ENCODE peak calls at places on chromosomes 2 and 18, in four cellular contexts. One of them, this sample, is unnamed.

GRCh38 chr2:231475965-231476364 is 11.7 kb upstream of the NCL start:
- DNase-seq in activated T-cell treated with anti-CD3 and anti-CD28 coated beads for 4 hours: no peak
- DNase-seq in amniotic epithelial cell: no peak
- DNase-seq in CD8-positive, alpha-beta memory T cell: no peak
- DNase-seq in this sample: no peak

GRCh38 chr18:45505497-45506206 is 109.6 kb upstream of the SLC14A2 start:
- DNase-seq in activated T-cell treated with anti-CD3 and anti-CD28 coated beads for 4 hours: no peak
- DNase-seq in amniotic epithelial cell: no peak
- DNase-seq in CD8-positive, alpha-beta memory T cell: no peak
- DNase-seq in this sample: no peak

GRCh38 chr2:239308696-239309397 is 92.0 kb downstream of the HDAC4 start:
- DNase-seq in activated T-cell treated with anti-CD3 and anti-CD28 coated beads for 4 hours: no peak
- DNase-seq in amniotic epithelial cell: peak
- DNase-seq in CD8-positive, alpha-beta memory T cell: no peak
- DNase-seq in this sample: no peak

GRCh38 chr18:8478166-8478967 is 130.9 kb upstream of the RAB12 start:
- DNase-seq in activated T-cell treated with anti-CD3 and anti-CD28 coated beads for 4 hours: peak
- DNase-seq in amniotic epithelial cell: peak
- DNase-seq in CD8-positive, alpha-beta memory T cell: peak
- DNase-seq in this sample: peak

GRCh38 chr2:5977477-5977876 is 285.3 kb downstream of the SOX11 start:
- DNase-seq in activated T-cell treated with anti-CD3 and anti-CD28 coated beads for 4 hours: no peak
- DNase-seq in amniotic epithelial cell: no peak
- DNase-seq in CD8-positive, alpha-beta memory T cell: no peak
- DNase-seq in this sample: no peak

GRCh38 chr2:38634684-38635083 is 31.2 kb upstream of the GALM start:
- DNase-seq in activated T-cell treated with anti-CD3 and anti-CD28 coated beads for 4 hours: no peak
- DNase-seq in amniotic epithelial cell: no peak
- DNase-seq in CD8-positive, alpha-beta memory T cell: no peak
- DNase-seq in this sample: no peak

GRCh38 chr2:33491685-33492084 is 15.2 kb downstream of the RASGRP3 start:
- DNase-seq in activated T-cell treated with anti-CD3 and anti-CD28 coated beads for 4 hours: no peak
- DNase-seq in amniotic epithelial cell: no peak
- DNase-seq in CD8-positive, alpha-beta memory T cell: no peak
- DNase-seq in this sample: no peak

GRCh38 chr2:151668737-151669136 is 65.5 kb downstream of the NEB start:
- DNase-seq in activated T-cell treated with anti-CD3 and anti-CD28 coated beads for 4 hours: no peak
- DNase-seq in amniotic epithelial cell: no peak
- DNase-seq in CD8-positive, alpha-beta memory T cell: no peak
- DNase-seq in this sample: no peak

GRCh38 chr2:64313311-64313710 is 140.7 kb upstream of the LGALSL start:
- DNase-seq in activated T-cell treated with anti-CD3 and anti-CD28 coated beads for 4 hours: no peak
- DNase-seq in amniotic epithelial cell: no peak
- DNase-seq in CD8-positive, alpha-beta memory T cell: no peak
- DNase-seq in this sample: no peak

GRCh38 chr18:34493566-34494358 is 216.3 kb upstream of the DTNA start:
- DNase-seq in activated T-cell treated with anti-CD3 and anti-CD28 coated beads for 4 hours: no peak
- DNase-seq in amniotic epithelial cell: peak
- DNase-seq in CD8-positive, alpha-beta memory T cell: no peak
- DNase-seq in this sample: no peak

GRCh38 chr2:210593166-210593565 is 36.8 kb downstream of the CPS1 start:
- DNase-seq in activated T-cell treated with anti-CD3 and anti-CD28 coated beads for 4 hours: no peak
- DNase-seq in amniotic epithelial cell: peak
- DNase-seq in CD8-positive, alpha-beta memory T cell: no peak
- DNase-seq in this sample: no peak

GRCh38 chr2:73776869-73777519 is 2.9 kb downstream of the DUSP11 start:
- DNase-seq in activated T-cell treated with anti-CD3 and anti-CD28 coated beads for 4 hours: no peak
- DNase-seq in amniotic epithelial cell: peak
- DNase-seq in CD8-positive, alpha-beta memory T cell: no peak
- DNase-seq in this sample: no peak

GRCh38 chr18:69480460-69480859 is 79.8 kb downstream of the DOK6 start:
- DNase-seq in activated T-cell treated with anti-CD3 and anti-CD28 coated beads for 4 hours: no peak
- DNase-seq in amniotic epithelial cell: no peak
- DNase-seq in CD8-positive, alpha-beta memory T cell: no peak
- DNase-seq in this sample: no peak

GRCh38 chr2:188852752-188853151 is 121.4 kb upstream of the COL3A1 start:
- DNase-seq in activated T-cell treated with anti-CD3 and anti-CD28 coated beads for 4 hours: no peak
- DNase-seq in amniotic epithelial cell: peak
- DNase-seq in CD8-positive, alpha-beta memory T cell: no peak
- DNase-seq in this sample: no peak

GRCh38 chr2:72159611-72160010 is 11.9 kb upstream of the CYP26B1 start:
- DNase-seq in activated T-cell treated with anti-CD3 and anti-CD28 coated beads for 4 hours: no peak
- DNase-seq in amniotic epithelial cell: no peak
- DNase-seq in CD8-positive, alpha-beta memory T cell: no peak
- DNase-seq in this sample: no peak

GRCh38 chr18:79402209-79402576 is 6.5 kb downstream of the NFATC1 start:
- DNase-seq in activated T-cell treated with anti-CD3 and anti-CD28 coated beads for 4 hours: no peak
- DNase-seq in amniotic epithelial cell: no peak
- DNase-seq in CD8-positive, alpha-beta memory T cell: no peak
- DNase-seq in this sample: no peak

GRCh38 chr2:69007603-69008002 is 5.4 kb upstream of the ANTXR1 start:
- DNase-seq in activated T-cell treated with anti-CD3 and anti-CD28 coated beads for 4 hours: no peak
- DNase-seq in amniotic epithelial cell: no peak
- DNase-seq in CD8-positive, alpha-beta memory T cell: no peak
- DNase-seq in this sample: no peak

GRCh38 chr18:30545393-30545792 is 497.1 kb downstream of the DSC3 start:
- DNase-seq in activated T-cell treated with anti-CD3 and anti-CD28 coated beads for 4 hours: no peak
- DNase-seq in amniotic epithelial cell: no peak
- DNase-seq in CD8-positive, alpha-beta memory T cell: no peak
- DNase-seq in this sample: no peak

GRCh38 chr2:223314831-223315230 is 262.8 kb downstream of the KCNE4 start:
- DNase-seq in activated T-cell treated with anti-CD3 and anti-CD28 coated beads for 4 hours: no peak
- DNase-seq in amniotic epithelial cell: no peak
- DNase-seq in CD8-positive, alpha-beta memory T cell: no peak
- DNase-seq in this sample: no peak

GRCh38 chr2:14363137-14363536 is 269.4 kb upstream of the LRATD1 start:
- DNase-seq in activated T-cell treated with anti-CD3 and anti-CD28 coated beads for 4 hours: no peak
- DNase-seq in amniotic epithelial cell: no peak
- DNase-seq in CD8-positive, alpha-beta memory T cell: no peak
- DNase-seq in this sample: no peak

GRCh38 chr18:65753520-65753919 is 2.7 kb downstream of the CDH7 start:
- DNase-seq in activated T-cell treated with anti-CD3 and anti-CD28 coated beads for 4 hours: no peak
- DNase-seq in amniotic epithelial cell: peak
- DNase-seq in CD8-positive, alpha-beta memory T cell: no peak
- DNase-seq in this sample: no peak

GRCh38 chr18:30781601-30782000 is 260.9 kb downstream of the DSC3 start:
- DNase-seq in activated T-cell treated with anti-CD3 and anti-CD28 coated beads for 4 hours: no peak
- DNase-seq in amniotic epithelial cell: no peak
- DNase-seq in CD8-positive, alpha-beta memory T cell: no peak
- DNase-seq in this sample: no peak

GRCh38 chr2:231907765-231908164 is 18.4 kb downstream of the NPPC start:
- DNase-seq in activated T-cell treated with anti-CD3 and anti-CD28 coated beads for 4 hours: no peak
- DNase-seq in amniotic epithelial cell: no peak
- DNase-seq in CD8-positive, alpha-beta memory T cell: no peak
- DNase-seq in this sample: no peak